ENCODE peak calls at places on chromosomes 3 and 15, in five cellular contexts. A, B, K, J and Q are unnamed samples.

GRCh38 chr3:124363451-124363850 is 366.8 kb upstream of the UMPS start:
- DNase-seq in A (no peak), B (no peak), K (peak), J (no peak), Q (no peak)

GRCh38 chr3:112360574-112360973 is 27.6 kb downstream of the CD200 start:
- DNase-seq in A (no peak), B (no peak), K (no peak), J (no peak), Q (no peak)

GRCh38 chr3:169813757-169814517 is 1.2 kb upstream of the LRRC34 start:
- DNase-seq in A (peak), B (no peak), K (no peak), J (peak), Q (no peak)

GRCh38 chr15:43498988-43499387 is 6.0 kb upstream of the TP53BP1 start:
- DNase-seq in A (no peak), B (no peak), K (no peak), J (no peak), Q (no peak)

GRCh38 chr3:112811917-112812660 is 34.6 kb downstream of the CD200R1L start:
- DNase-seq in A (no peak), B (no peak), K (no peak), J (no peak), Q (no peak)

GRCh38 chr3:166420071-166420470 is 582.8 kb upstream of the BCHE start:
- DNase-seq in A (no peak), B (no peak), K (no peak), J (no peak), Q (no peak)

GRCh38 chr3:80733522-80734176 is 965.9 kb upstream of the ROBO1 start:
- DNase-seq in A (no peak), B (no peak), K (no peak), J (no peak), Q (no peak)

GRCh38 chr3:178966299-178967183 is 105.1 kb downstream of the ZMAT3 start:
- DNase-seq in A (peak), B (no peak), K (no peak), J (no peak), Q (no peak)

GRCh38 chr15:62972814-62973213 is 69.7 kb upstream of the TPM1 start:
- DNase-seq in A (no peak), B (no peak), K (peak), J (no peak), Q (no peak)

GRCh38 chr3:3089017-3089416 is 21.2 kb downstream of the IL5RA start:
- DNase-seq in A (no peak), B (no peak), K (no peak), J (peak), Q (no peak)

GRCh38 chr3:17810759-17811158 is 68.3 kb upstream of the TBC1D5 start:
- DNase-seq in A (no peak), B (no peak), K (no peak), J (no peak), Q (no peak)

GRCh38 chr15:50109086-50109987 is 9.7 kb downstream of the ATP8B4 start:
- DNase-seq in A (no peak), B (no peak), K (no peak), J (no peak), Q (no peak)

GRCh38 chr3:104437891-104438290 is 928.8 kb upstream of the ALCAM start:
- DNase-seq in A (no peak), B (no peak), K (no peak), J (no peak), Q (no peak)

GRCh38 chr15:75352186-75352585 is 5.3 kb downstream of the NEIL1 start:
- DNase-seq in A (peak), B (no peak), K (no peak), J (no peak), Q (no peak)

GRCh38 chr15:80404719-80405553 is 754 bp downstream of the ARNT2 start:
- DNase-seq in A (peak), B (peak), K (no peak), J (no peak), Q (no peak)

GRCh38 chr15:44729394-44729913 is 6.9 kb upstream of the TRIM69 start:
- DNase-seq in A (no peak), B (peak), K (no peak), J (no peak), Q (no peak)

GRCh38 chr3:107263269-107264021 is 113.8 kb upstream of the CCDC54 start:
- DNase-seq in A (peak), B (no peak), K (no peak), J (no peak), Q (no peak)

GRCh38 chr3:178059124-178059523 is 477.1 kb upstream of the KCNMB2 start:
- DNase-seq in A (no peak), B (no peak), K (no peak), J (no peak), Q (no peak)

GRCh38 chr15:43529587-43530345 is 12.4 kb downstream of the MAP1A start:
- DNase-seq in A (no peak), B (no peak), K (no peak), J (peak), Q (no peak)

GRCh38 chr3:63857311-63857710 is 6.3 kb downstream of the THOC7 start:
- DNase-seq in A (no peak), B (no peak), K (no peak), J (no peak), Q (no peak)

GRCh38 chr3:88188436-88188835 is 38.7 kb downstream of the C3orf38 start:
- DNase-seq in A (no peak), B (peak), K (no peak), J (no peak), Q (no peak)

GRCh38 chr3:165125836-165126235 is 47.5 kb upstream of the SI start:
- DNase-seq in A (no peak), B (no peak), K (no peak), J (no peak), Q (no peak)

GRCh38 chr15:89132611-89133242 is 44.5 kb downstream of the ABHD2 start:
- DNase-seq in A (no peak), B (no peak), K (no peak), J (no peak), Q (no peak)

GRCh38 chr3:10515884-10516495 is 10.6 kb upstream of the ATP2B2 start:
- DNase-seq in A (no peak), B (no peak), K (no peak), J (no peak), Q (no peak)
- TF ChIP-seq CTCF in A (no peak), B (no peak), K (no peak), J (peak), Q (no peak)

GRCh38 chr3:55017876-55018275 is 90.0 kb upstream of the LRTM1 start:
- DNase-seq in A (no peak), B (no peak), K (no peak), J (no peak), Q (no peak)

GRCh38 chr3:55009372-55009771 is 81.5 kb upstream of the LRTM1 start:
- DNase-seq in A (no peak), B (no peak), K (no peak), J (no peak), Q (no peak)

GRCh38 chr3:55014081-55014480 is 86.2 kb upstream of the LRTM1 start:
- DNase-seq in A (no peak), B (no peak), K (no peak), J (no peak), Q (no peak)

GRCh38 chr3:55012091-55012490 is 84.2 kb upstream of the LRTM1 start:
- DNase-seq in A (no peak), B (no peak), K (no peak), J (no peak), Q (no peak)

DNA sequence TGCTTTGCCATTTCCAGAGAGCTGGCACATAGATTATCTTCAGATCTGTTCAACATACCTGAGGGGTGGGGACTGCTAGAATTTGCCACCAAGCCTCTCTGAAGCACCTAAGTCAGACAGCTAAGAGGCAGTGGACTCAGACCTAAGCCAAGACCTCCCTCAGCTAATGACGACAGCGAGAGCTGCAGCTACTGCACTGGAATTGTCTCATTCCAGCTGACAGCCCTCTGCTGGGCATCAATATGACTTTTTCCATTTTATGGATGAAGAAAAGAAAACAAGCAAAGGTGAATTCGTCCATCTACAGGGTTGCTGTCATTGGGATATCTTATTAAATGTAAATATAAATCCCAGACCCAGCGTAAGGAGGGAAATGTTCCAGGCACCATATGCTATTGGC is 85.3 kb upstream of the LRTM1 start:
- DNase-seq in A (no peak), B (no peak), K (no peak), J (no peak), Q (no peak)
- TF ChIP-seq CTCF in A (no peak), B (no peak), K (peak), J (no peak), Q (peak)

DNA sequence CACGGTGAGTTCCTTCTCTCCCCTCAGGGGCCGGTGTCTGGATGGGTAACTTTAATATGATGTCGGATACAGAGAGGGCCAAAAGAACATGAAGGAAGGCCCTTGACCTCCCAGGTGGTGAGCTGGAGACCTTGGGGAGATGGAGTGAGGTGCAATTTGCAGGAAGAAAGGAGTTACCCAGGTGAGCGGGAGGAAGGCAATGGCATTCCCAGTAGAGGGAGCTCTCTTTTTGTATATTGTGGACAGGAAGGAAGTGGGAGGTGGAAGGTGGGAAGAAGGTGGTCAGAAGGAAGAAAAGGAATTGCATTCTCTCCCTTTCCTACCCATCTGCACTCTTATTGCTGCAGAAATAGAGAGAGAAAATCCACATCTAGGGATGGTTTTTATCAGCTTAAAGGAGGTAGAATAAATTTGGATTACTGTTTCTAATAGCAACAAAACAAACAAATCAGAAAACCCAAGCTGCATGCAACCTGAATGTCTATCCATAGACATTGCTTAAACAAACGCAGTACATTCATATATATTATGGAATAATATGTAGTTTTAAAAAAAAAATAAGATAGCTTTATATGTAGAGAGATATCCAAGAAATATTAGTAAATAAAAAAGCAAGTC is 169.0 kb upstream of the TSC22D2 start:
- DNase-seq in A (no peak), B (no peak), K (no peak), J (no peak), Q (no peak)
- TF ChIP-seq CTCF in A (no peak), B (no peak), K (peak), J (peak), Q (peak)

GRCh38 chr15:48955370-48955769 is 8.3 kb downstream of the SHC4 start:
- DNase-seq in A (no peak), B (no peak), K (no peak), J (no peak), Q (no peak)

GRCh38 chr15:48955967-48956366 is 7.8 kb downstream of the SHC4 start:
- DNase-seq in A (no peak), B (no peak), K (no peak), J (no peak), Q (no peak)

DNA sequence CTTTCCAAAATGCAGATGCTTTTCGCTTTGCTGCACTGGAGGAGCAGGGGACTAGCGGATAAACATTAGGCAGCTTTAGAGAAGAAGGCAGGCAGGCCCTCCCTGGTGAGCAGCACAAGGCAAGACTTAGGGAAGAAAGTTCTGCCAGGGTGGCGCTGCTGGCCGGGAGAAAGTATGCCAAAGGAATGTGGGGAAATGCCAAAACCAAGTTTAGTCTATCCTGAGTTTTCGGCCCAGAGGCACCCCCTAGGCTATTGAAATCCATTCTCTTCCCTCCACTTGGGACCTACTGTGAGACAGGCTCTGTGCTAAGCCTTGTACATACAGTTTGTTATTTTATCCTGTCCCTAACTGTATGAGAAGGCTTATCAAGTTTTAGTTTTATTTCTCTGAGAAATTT is 9.2 kb downstream of the SHC4 start:
- DNase-seq in A (no peak), B (no peak), K (no peak), J (no peak), Q (no peak)
- TF ChIP-seq CTCF in A (no peak), B (no peak), K (peak), J (no peak), Q (no peak)

GRCh38 chr3:50698269-50698668 is 23.5 kb downstream of the DOCK3 start:
- DNase-seq in A (no peak), B (no peak), K (no peak), J (no peak), Q (no peak)

GRCh38 chr3:50695031-50695430 is 20.3 kb downstream of the DOCK3 start:
- DNase-seq in A (no peak), B (no peak), K (no peak), J (no peak), Q (no peak)

GRCh38 chr3:50696276-50696675 is 21.5 kb downstream of the DOCK3 start:
- DNase-seq in A (no peak), B (no peak), K (no peak), J (no peak), Q (no peak)
- TF ChIP-seq CTCF in A (no peak), B (no peak), K (no peak), J (no peak), Q (no peak)

GRCh38 chr3:15989419-15989818 is 185.1 kb upstream of the GALNT15 start:
- DNase-seq in A (no peak), B (no peak), K (no peak), J (no peak), Q (no peak)
- TF ChIP-seq CTCF in A (no peak), B (peak), K (peak), J (peak), Q (peak)

DNA sequence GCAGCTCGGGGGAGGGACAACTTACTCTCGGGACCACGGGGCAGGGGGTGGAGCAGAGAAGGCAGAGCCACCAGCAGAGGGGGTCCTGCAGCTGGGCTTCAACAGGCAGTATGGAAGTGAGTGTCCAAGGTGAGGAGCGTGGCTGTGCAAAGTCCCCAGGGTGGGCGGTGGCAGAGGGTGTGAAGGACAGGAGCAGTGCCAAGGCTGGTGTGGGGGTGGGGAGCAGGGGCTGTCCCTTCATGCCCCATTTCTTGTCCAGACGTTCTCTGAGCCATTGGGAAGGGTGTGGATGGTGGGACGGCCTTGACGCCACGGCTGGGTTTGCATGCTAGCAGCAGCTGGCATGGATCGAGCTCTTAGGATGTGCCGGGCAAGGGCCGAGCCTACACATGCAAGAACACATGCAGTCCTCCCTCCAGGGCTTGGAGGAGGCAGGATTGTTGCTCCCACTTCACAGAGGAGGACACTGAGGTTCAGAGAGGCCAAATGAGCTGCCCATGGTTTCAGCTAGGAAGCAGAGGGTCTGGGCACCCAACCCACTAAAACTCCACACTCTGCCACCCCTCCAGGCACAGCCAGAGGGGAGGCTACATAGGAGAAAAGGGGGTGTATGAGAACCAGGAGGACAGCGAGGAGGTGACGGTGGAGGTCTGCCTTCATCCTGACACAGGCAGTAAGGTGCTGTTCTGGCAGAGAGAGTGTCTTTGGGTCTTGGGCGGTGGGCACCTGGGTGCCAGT is 93.6 kb downstream of the TBC1D2B start:
- DNase-seq in A (peak), B (no peak), K (no peak), J (no peak), Q (peak)
- TF ChIP-seq CTCF in A (no peak), B (no peak), K (peak), J (no peak), Q (no peak)